ENCODE peak calls at places on chromosomes 6 and 20, in eight cellular contexts. L, N, M, X, C, K, G and F are unnamed samples. For H3K27me3 and H3K4me1, the result is how much of the 10 kb centered on the place peaks cover.

GRCh38 chr20:55069951-55070350 is 594.6 kb downstream of the DOK5 start:
- DNase-seq in X (no peak), N (no peak), L (no peak), K (no peak), G (no peak), M (no peak), C (no peak), F (no peak)

GRCh38 chr6:136511921-136512320 is 38.3 kb downstream of the MAP7 start:
- DNase-seq in C (no peak), M (no peak), X (peak), N (peak), G (no peak), L (no peak), K (no peak), F (no peak)

GRCh38 chr6:23097569-23097968 is 528.2 kb downstream of the HDGFL1 start:
- DNase-seq in L (no peak), N (no peak), M (no peak), C (no peak), G (no peak), K (no peak), X (no peak), F (no peak)

GRCh38 chr6:108774555-108774954 is 73.7 kb upstream of the ARMC2 start:
- DNase-seq in C (no peak), K (no peak), M (no peak), N (no peak), L (no peak), G (no peak), X (no peak), F (no peak)

GRCh38 chr20:13936781-13937576 is 53.4 kb downstream of the SEL1L2 start:
- DNase-seq in G (no peak), M (no peak), C (no peak), K (no peak), N (no peak), L (no peak), X (peak), F (no peak)

GRCh38 chr6:43013020-43013842 is 515 bp downstream of the MEA1 start:
- DNase-seq in M (no peak), L (no peak), G (peak), K (no peak), C (no peak), X (no peak), N (no peak), F (no peak)

GRCh38 chr6:31776961-31777666 is at the start of gene VWA7:
- DNase-seq in G (peak), N (peak), X (peak), L (peak), C (no peak), M (peak), K (no peak), F (peak)

GRCh38 chr6:112214749-112215269 is 39.6 kb downstream of the LAMA4 start:
- DNase-seq in M (no peak), K (no peak), C (no peak), X (no peak), L (no peak), G (peak), N (no peak), F (no peak)

GRCh38 chr20:44714102-44714700 is 968 bp upstream of the CCN5 start:
- DNase-seq in X (peak), C (peak), G (no peak), K (no peak), N (no peak), L (no peak), M (no peak), F (no peak)

GRCh38 chr6:156718647-156719394 is 58.4 kb upstream of the ARID1B start:
- DNase-seq in K (peak), X (peak), C (peak), M (peak), N (no peak), G (peak), L (no peak), F (peak)

GRCh38 chr20:8132632-8133587 is 844 bp downstream of the PLCB1 start:
- DNase-seq in K (peak), C (peak), L (peak), M (no peak), N (peak), X (no peak), G (no peak), F (no peak)

GRCh38 chr6:34638834-34639736 is 57.5 kb downstream of the ILRUN start:
- DNase-seq in X (no peak), K (no peak), C (no peak), G (no peak), M (no peak), L (peak), N (no peak), F (no peak)

GRCh38 chr6:125745281-125746018 is 4.0 kb upstream of the HEY2 start:
- DNase-seq in X (no peak), C (no peak), M (no peak), G (no peak), N (no peak), K (peak), L (peak), F (no peak)

GRCh38 chr6:113856571-113857564 is at the start of gene MARCKS:
- DNase-seq in G (peak), M (peak), L (peak), K (peak), C (peak), N (peak), X (peak), F (peak)

GRCh38 chr6:75600694-75601265 is 900 bp upstream of the SENP6 start:
- DNase-seq in X (no peak), L (no peak), K (no peak), C (no peak), M (no peak), N (no peak), G (no peak), F (no peak)

GRCh38 chr6:20605581-20605980 is 71.3 kb downstream of the CDKAL1 start:
- DNase-seq in G (peak), K (no peak), N (no peak), L (no peak), C (no peak), X (no peak), M (no peak), F (no peak)

GRCh38 chr6:129209355-129209754 is 326.4 kb downstream of the LAMA2 start:
- DNase-seq in N (no peak), X (no peak), G (peak), C (no peak), M (no peak), K (no peak), L (no peak), F (no peak)

GRCh38 chr20:51680067-51680749 is 88.0 kb downstream of the ATP9A start:
- DNase-seq in G (no peak), C (no peak), X (no peak), M (no peak), N (no peak), L (no peak), K (no peak), F (no peak)

GRCh38 chr6:47162793-47163192 is 120.7 kb upstream of the ADGRF1 start:
- DNase-seq in M (no peak), C (no peak), X (no peak), G (no peak), N (no peak), K (no peak), L (no peak), F (no peak)

GRCh38 chr20:12414446-12415274 is 497.0 kb downstream of the BTBD3 start:
- DNase-seq in C (no peak), M (no peak), L (peak), K (no peak), G (no peak), N (no peak), X (no peak), F (peak)

GRCh38 chr6:150320450-150320849 is 48.4 kb upstream of the IYD start:
- DNase-seq in L (peak), X (peak), N (no peak), C (no peak), G (no peak), K (no peak), M (no peak), F (no peak)

GRCh38 chr20:2955257-2955950 is 82.1 kb downstream of the PTPRA start:
- DNase-seq in G (no peak), N (no peak), X (no peak), L (no peak), K (no peak), C (no peak), M (no peak), F (no peak)

GRCh38 chr6:18595774-18596528 is 208.8 kb downstream of the RNF144B start:
- DNase-seq in M (peak), G (peak), K (peak), C (peak), X (peak), L (peak), N (no peak), F (peak)

GRCh38 chr20:13458860-13459451 is 179.8 kb downstream of the TASP1 start:
- DNase-seq in C (no peak), M (peak), X (peak), K (peak), L (peak), G (peak), N (no peak), F (peak)

GRCh38 chr6:71107935-71108420 is 151.1 kb upstream of the B3GAT2 start:
- DNase-seq in M (peak), L (peak), G (peak), C (no peak), K (no peak), X (peak), N (no peak), F (peak)

GRCh38 chr6:36954262-36954931 is at the start of gene PI16:
- DNase-seq in X (no peak), K (no peak), G (no peak), M (no peak), L (no peak), N (no peak), C (no peak), F (no peak)

GRCh38 chr20:51598581-51598980 is 56.1 kb upstream of the NFATC2 start:
- DNase-seq in K (no peak), L (no peak), M (no peak), N (no peak), C (no peak), G (no peak), X (no peak), F (no peak)

GRCh38 chr6:149190228-149190831 is 127.2 kb upstream of the TAB2 start:
- DNase-seq in X (peak), K (peak), N (no peak), C (no peak), L (no peak), G (peak), M (no peak), F (peak)

GRCh38 chr6:1104988-1105670 is 206.8 kb upstream of the FOXQ1 start:
- DNase-seq in C (no peak), K (no peak), X (no peak), G (no peak), L (no peak), M (no peak), N (no peak), F (peak)

GRCh38 chr6:1103945-1104623 is 207.8 kb upstream of the FOXQ1 start:
- DNase-seq in C (no peak), N (no peak), L (peak), K (peak), G (no peak), X (no peak), M (no peak), F (no peak)

GRCh38 chr6:1105833-1106400 is 206.0 kb upstream of the FOXQ1 start:
- DNase-seq in M (no peak), K (no peak), C (no peak), X (no peak), N (no peak), G (peak), L (no peak), F (no peak)

GRCh38 chr6:1100269-1100668 is 211.6 kb upstream of the FOXQ1 start:
- DNase-seq in L (no peak), M (no peak), K (no peak), C (no peak), G (no peak), N (no peak), X (no peak), F (no peak)

DNA sequence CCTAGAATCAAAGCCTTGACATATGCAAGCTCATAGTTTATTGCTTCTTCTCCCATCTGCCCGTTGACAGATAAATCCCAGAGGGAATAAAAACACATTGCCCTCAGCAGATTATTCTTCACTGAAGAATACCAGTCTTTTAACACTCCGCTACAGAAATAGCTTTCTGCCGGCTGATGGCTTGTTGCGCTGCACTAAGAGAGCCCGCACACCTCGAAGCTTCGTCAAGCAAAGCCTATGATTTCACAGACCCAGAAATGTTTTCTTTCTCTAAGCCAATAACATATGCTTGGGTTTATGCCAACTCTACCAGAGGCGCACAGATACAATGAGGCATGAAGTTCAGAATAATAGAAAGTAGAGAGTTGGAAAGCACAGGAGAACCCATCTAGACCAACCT is 208.9 kb upstream of the FOXQ1 start:
- DNase-seq in M (no peak), K (no peak), N (no peak), C (no peak), L (peak), X (no peak), G (no peak), F (no peak)
- H3K27me3 ChIP-seq in M (under half), K (half or more), N (under half), C (under half), L (under half), X (under half), G (under half), F (under half)

GRCh38 chr6:117781550-117781949 is 106.3 kb downstream of the NUS1 start:
- DNase-seq in C (no peak), G (no peak), X (no peak), K (no peak), N (no peak), M (no peak), L (no peak), F (no peak)

GRCh38 chr6:117771403-117771802 is 96.1 kb downstream of the NUS1 start:
- DNase-seq in L (no peak), C (no peak), N (no peak), K (no peak), X (no peak), M (no peak), G (no peak), F (no peak)

GRCh38 chr6:117776441-117776840 is 101.2 kb downstream of the NUS1 start:
- DNase-seq in K (no peak), L (peak), G (peak), X (no peak), M (no peak), C (no peak), N (no peak), F (peak)
- TF ChIP-seq CTCF in K (peak), L (no peak), G (peak), X (no peak), M (peak), C (no peak), N (no peak), F (no peak)

GRCh38 chr6:12602951-12603710 is 113.4 kb upstream of the PHACTR1 start:
- DNase-seq in X (no peak), L (peak), M (peak), K (peak), G (peak), N (no peak), C (no peak), F (peak)
- H3K4me1 ChIP-seq in X (under half), L (under half), M (under half), K (under half), G (under half), N (under half), C (under half), F (under half)

GRCh38 chr6:49415358-49415757 is 47.7 kb downstream of the MMUT start:
- DNase-seq in L (no peak), M (no peak), G (no peak), X (no peak), K (no peak), C (no peak), N (no peak), F (no peak)
- H3K27me3 ChIP-seq in L (under half), M (under half), G (under half), X (under half), K (under half), C (under half), N (under half), F (under half)